ENCODE peak calls at places on chromosome 14, in eight cellular contexts. A is CD8-positive, alpha-beta T cell; K is GM23248; H is left ventricle myocardium inferior; S is breast epithelium; V is AG04450; L is lung; Y is ascending aorta. J is an unnamed sample. For H3K9me3, the result is how much of the 10 kb centered on the place peaks cover.

GRCh38 chr14:87754512-87755223 is 238.3 kb downstream of the GALC start:
- DNase-seq in A (no peak), K (no peak), H (no peak), S (no peak), V (no peak), L (no peak), Y (no peak), J (no peak)

GRCh38 chr14:102040153-102040552 is 46.7 kb downstream of the HSP90AA1 start:
- DNase-seq in A (no peak), K (no peak), H (no peak), S (no peak), V (no peak), L (no peak), Y (no peak), J (no peak)

GRCh38 chr14:92586001-92586947 is 72.7 kb downstream of the RIN3 start:
- DNase-seq in A (peak), K (peak), H (no peak), S (no peak), V (peak), L (no peak), Y (peak), J (no peak)

GRCh38 chr14:94307410-94307992 is 14.4 kb upstream of the SERPINA10 start:
- DNase-seq in A (no peak), K (no peak), H (no peak), S (no peak), V (no peak), L (no peak), Y (no peak), J (no peak)

GRCh38 chr14:79544671-79545070 is 666.6 kb downstream of the DIO2 start:
- DNase-seq in A (no peak), K (peak), H (no peak), S (no peak), V (peak), L (no peak), Y (no peak), J (no peak)

GRCh38 chr14:47207636-47208035 is 467.8 kb downstream of the MDGA2 start:
- DNase-seq in A (no peak), K (peak), H (no peak), S (no peak), V (no peak), L (no peak), Y (no peak), J (no peak)

GRCh38 chr14:31294736-31295398 is 87.3 kb upstream of the HECTD1 start:
- DNase-seq in A (no peak), K (peak), H (no peak), S (no peak), V (no peak), L (no peak), Y (no peak), J (no peak)

GRCh38 chr14:31834616-31835015 is 242.5 kb upstream of the ARHGAP5 start:
- DNase-seq in A (no peak), K (no peak), H (no peak), S (no peak), V (no peak), L (no peak), Y (no peak), J (no peak)

GRCh38 chr14:32342151-32342853 is 13.2 kb downstream of the AKAP6 start:
- DNase-seq in A (no peak), K (peak), H (no peak), S (no peak), V (no peak), L (no peak), Y (no peak), J (no peak)

GRCh38 chr14:21521526-21521925 is 4.6 kb downstream of the SALL2 start:
- DNase-seq in A (no peak), K (peak), H (no peak), S (no peak), V (no peak), L (peak), Y (no peak), J (no peak)

GRCh38 chr14:75229923-75230792 is 48.5 kb upstream of the FOS start:
- DNase-seq in A (peak), K (peak), H (peak), S (peak), V (no peak), L (no peak), Y (no peak), J (peak)

GRCh38 chr14:23481362-23481970 is 12.0 kb downstream of the NGDN start:
- DNase-seq in A (no peak), K (peak), H (no peak), S (no peak), V (no peak), L (no peak), Y (no peak), J (no peak)

GRCh38 chr14:89277229-89277628 is 139.8 kb downstream of the FOXN3 start:
- DNase-seq in A (no peak), K (no peak), H (no peak), S (no peak), V (no peak), L (no peak), Y (peak), J (no peak)

GRCh38 chr14:34003052-34003668 is 52.3 kb upstream of the EGLN3 start:
- DNase-seq in A (no peak), K (peak), H (no peak), S (no peak), V (no peak), L (no peak), Y (no peak), J (no peak)

DNA sequence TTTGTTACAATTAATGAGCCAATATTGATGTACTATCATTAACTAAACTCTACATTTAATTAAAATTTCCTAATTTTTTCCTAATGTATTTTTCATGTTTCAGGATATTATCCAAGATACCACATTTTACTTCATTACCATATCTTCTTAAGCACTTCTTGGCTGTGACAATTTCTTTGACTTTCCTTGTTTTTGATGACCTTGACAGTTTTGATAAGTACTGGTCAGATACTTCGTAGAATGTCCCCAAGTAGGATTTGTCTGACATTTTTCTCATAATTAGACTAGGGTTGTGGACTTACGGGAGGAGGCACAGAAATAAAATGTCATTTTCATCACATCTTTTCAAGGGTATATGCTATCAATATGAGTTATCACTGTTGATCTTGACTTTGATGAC is 700.9 kb downstream of the BCL11B start:
- DNase-seq in A (no peak), K (no peak), H (no peak), S (no peak), V (no peak), L (no peak), Y (no peak), J (no peak)
- H3K9me3 ChIP-seq in A (under half), K (under half), H (under half), S (under half), V (under half), L (under half), Y (under half), J (under half)

GRCh38 chr14:67569651-67570290 is 30.3 kb downstream of the PIGH start:
- DNase-seq in A (no peak), K (no peak), H (no peak), S (no peak), V (no peak), L (no peak), Y (no peak), J (no peak)
- H3K27ac ChIP-seq in A (no peak), K (no peak), H (no peak), S (no peak), V (no peak), L (no peak), Y (no peak), J (no peak)

GRCh38 chr14:48398675-48399282 is 723.4 kb upstream of the MDGA2 start:
- DNase-seq in A (no peak), K (peak), H (no peak), S (no peak), V (no peak), L (no peak), Y (no peak), J (no peak)
- H3K4me3 ChIP-seq in A (no peak), K (no peak), H (no peak), S (no peak), V (no peak), L (no peak), Y (no peak), J (no peak)

DNA sequence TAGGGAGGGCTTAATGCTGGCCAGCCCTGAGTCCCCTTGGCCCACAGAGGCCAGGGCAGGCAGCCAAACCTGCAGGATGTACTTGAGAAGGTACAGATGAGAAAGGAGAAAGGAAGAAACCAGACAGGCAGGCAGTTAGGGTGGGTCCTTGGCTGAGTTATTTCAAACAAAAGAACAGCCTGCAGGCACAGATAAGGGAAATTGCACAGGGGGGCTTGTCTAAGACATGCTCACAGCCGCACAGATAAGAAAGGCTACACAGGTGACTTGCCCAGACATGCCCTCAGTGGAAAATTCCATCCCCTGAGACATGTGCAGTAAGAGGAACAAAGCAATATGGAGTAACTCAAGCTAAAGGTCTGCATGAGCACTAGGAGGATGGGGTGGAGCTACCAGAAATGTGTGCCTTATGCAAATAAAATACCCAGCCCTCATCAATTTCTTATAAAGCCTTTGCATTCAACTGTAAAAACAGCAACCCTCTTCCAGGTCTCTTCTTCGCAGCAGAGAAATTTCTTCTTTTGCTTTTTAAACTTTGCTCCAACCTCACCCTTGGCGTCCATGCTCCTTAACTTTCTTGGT is 158.2 kb upstream of the RGS6 start:
- DNase-seq in A (no peak), K (no peak), H (no peak), S (no peak), V (no peak), L (no peak), Y (no peak), J (no peak)
- H3K9me3 ChIP-seq in A (under half), K (under half), H (under half), S (under half), V (under half), L (under half), Y (under half), J (under half)

DNA sequence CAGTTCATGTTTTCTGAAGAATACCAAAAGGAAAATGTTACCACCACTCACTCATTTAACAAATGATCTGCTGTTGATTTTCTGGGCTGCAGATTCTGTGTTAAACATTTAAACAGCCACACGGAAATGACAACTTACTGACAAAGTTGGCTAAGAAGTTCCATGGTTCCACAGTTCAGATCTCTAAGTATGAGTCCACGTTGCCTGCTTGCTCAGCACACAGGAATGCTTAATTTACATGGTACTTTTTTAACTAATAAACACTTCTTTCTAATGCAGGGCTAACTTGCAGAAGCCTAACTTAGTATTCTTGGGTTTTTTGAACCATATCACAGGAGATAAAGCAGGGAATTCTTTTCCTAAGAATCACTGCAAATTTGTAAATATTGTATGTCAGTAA is 34.7 kb downstream of the PTGER2 start:
- DNase-seq in A (no peak), K (peak), H (no peak), S (no peak), V (peak), L (no peak), Y (no peak), J (no peak)
- H3K27ac ChIP-seq in A (no peak), K (peak), H (no peak), S (no peak), V (peak), L (no peak), Y (no peak), J (no peak)

GRCh38 chr14:53882684-53883083 is 73.9 kb downstream of the BMP4 start:
- DNase-seq in A (no peak), K (no peak), H (no peak), S (no peak), V (no peak), L (no peak), Y (no peak), J (no peak)

GRCh38 chr14:53880761-53881160 is 75.9 kb downstream of the BMP4 start:
- DNase-seq in A (no peak), K (no peak), H (no peak), S (no peak), V (no peak), L (no peak), Y (no peak), J (no peak)

GRCh38 chr14:53883739-53884138 is 72.9 kb downstream of the BMP4 start:
- DNase-seq in A (no peak), K (no peak), H (no peak), S (no peak), V (no peak), L (no peak), Y (no peak), J (no peak)

GRCh38 chr14:53881161-53881846 is 75.3 kb downstream of the BMP4 start:
- DNase-seq in A (no peak), K (no peak), H (no peak), S (no peak), V (no peak), L (no peak), Y (no peak), J (no peak)

GRCh38 chr14:53881921-53882320 is 74.7 kb downstream of the BMP4 start:
- DNase-seq in A (no peak), K (no peak), H (no peak), S (no peak), V (no peak), L (no peak), Y (no peak), J (no peak)
- H3K4me3 ChIP-seq in A (no peak), K (no peak), H (no peak), S (no peak), V (no peak), L (no peak), Y (no peak), J (no peak)

DNA sequence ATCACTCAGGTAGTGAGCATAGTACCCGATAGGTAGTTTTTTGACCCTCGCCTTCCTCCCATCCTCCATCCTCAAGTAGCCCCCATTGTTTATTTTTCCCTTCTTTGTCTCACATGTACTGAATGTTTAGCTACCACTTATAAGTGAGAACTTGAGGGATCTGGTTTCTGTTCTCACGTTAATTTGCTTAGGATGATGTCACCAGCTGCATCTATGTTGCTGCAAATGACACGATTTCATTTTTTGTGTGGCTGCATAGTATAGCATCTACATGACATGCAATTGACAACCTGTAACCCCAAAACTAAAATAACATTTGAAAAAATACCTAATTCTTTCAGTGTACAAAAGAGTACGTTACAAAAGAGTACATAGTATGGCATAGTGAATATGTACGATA is 254.0 kb upstream of the NOVA1 start:
- DNase-seq in A (no peak), K (no peak), H (no peak), S (no peak), V (no peak), L (no peak), Y (no peak), J (no peak)
- H3K9me3 ChIP-seq in A (under half), K (under half), H (under half), S (under half), V (under half), L (under half), Y (under half), J (under half)